ENCODE peak calls at places on chromosomes 3 and 15, in eight cellular contexts. One of them, this sample, is unnamed. For H3K36me3, the result is how much of the 10 kb centered on the place peaks cover.

GRCh38 chr15:59371458-59372351 is 966 bp downstream of the MYO1E start:
- DNase-seq in cardiac muscle cell: peak
- DNase-seq in adipocyte: peak
- DNase-seq in tibial artery: peak
- DNase-seq in endothelial cell of umbilical vein: peak
- DNase-seq in heart right ventricle: peak
- DNase-seq in RWPE2: peak
- DNase-seq in HepG2: no peak
- DNase-seq in this sample: peak

GRCh38 chr3:94799420-94800060 is 736.7 kb downstream of the NSUN3 start:
- DNase-seq in cardiac muscle cell: no peak
- DNase-seq in adipocyte: no peak
- DNase-seq in tibial artery: no peak
- DNase-seq in endothelial cell of umbilical vein: no peak
- DNase-seq in heart right ventricle: no peak
- DNase-seq in RWPE2: no peak
- DNase-seq in HepG2: no peak
- DNase-seq in this sample: no peak

GRCh38 chr15:71806452-71806931 is 3.9 kb upstream of the NR2E3 start:
- DNase-seq in cardiac muscle cell: peak
- DNase-seq in adipocyte: peak
- DNase-seq in tibial artery: no peak
- DNase-seq in endothelial cell of umbilical vein: peak
- DNase-seq in heart right ventricle: no peak
- DNase-seq in RWPE2: no peak
- DNase-seq in HepG2: no peak
- DNase-seq in this sample: no peak

GRCh38 chr3:184005981-184006507 is 11.6 kb downstream of the ABCC5 start:
- DNase-seq in cardiac muscle cell: peak
- DNase-seq in adipocyte: peak
- DNase-seq in tibial artery: peak
- DNase-seq in endothelial cell of umbilical vein: peak
- DNase-seq in heart right ventricle: peak
- DNase-seq in RWPE2: peak
- DNase-seq in HepG2: no peak
- DNase-seq in this sample: peak

GRCh38 chr3:51099794-51100542 is 285.1 kb upstream of the MANF start:
- DNase-seq in cardiac muscle cell: peak
- DNase-seq in adipocyte: peak
- DNase-seq in tibial artery: no peak
- DNase-seq in endothelial cell of umbilical vein: peak
- DNase-seq in heart right ventricle: no peak
- DNase-seq in RWPE2: no peak
- DNase-seq in HepG2: peak
- DNase-seq in this sample: peak

GRCh38 chr15:68818671-68819450 is 1.8 kb downstream of the ANP32A start:
- DNase-seq in cardiac muscle cell: peak
- DNase-seq in adipocyte: peak
- DNase-seq in tibial artery: peak
- DNase-seq in endothelial cell of umbilical vein: peak
- DNase-seq in heart right ventricle: peak
- DNase-seq in RWPE2: no peak
- DNase-seq in HepG2: peak
- DNase-seq in this sample: peak

GRCh38 chr3:188342991-188343732 is 189.2 kb downstream of the LPP start:
- DNase-seq in cardiac muscle cell: no peak
- DNase-seq in adipocyte: no peak
- DNase-seq in tibial artery: no peak
- DNase-seq in endothelial cell of umbilical vein: no peak
- DNase-seq in heart right ventricle: peak
- DNase-seq in RWPE2: no peak
- DNase-seq in HepG2: no peak
- DNase-seq in this sample: no peak

GRCh38 chr15:74563442-74563841 is 22.4 kb downstream of the ARID3B start:
- DNase-seq in cardiac muscle cell: no peak
- DNase-seq in adipocyte: no peak
- DNase-seq in tibial artery: no peak
- DNase-seq in endothelial cell of umbilical vein: no peak
- DNase-seq in heart right ventricle: no peak
- DNase-seq in RWPE2: no peak
- DNase-seq in HepG2: no peak
- DNase-seq in this sample: no peak

GRCh38 chr3:64518950-64519349 is 168.8 kb downstream of the ADAMTS9 start:
- DNase-seq in cardiac muscle cell: no peak
- DNase-seq in adipocyte: peak
- DNase-seq in tibial artery: no peak
- DNase-seq in endothelial cell of umbilical vein: no peak
- DNase-seq in heart right ventricle: no peak
- DNase-seq in RWPE2: no peak
- DNase-seq in HepG2: no peak
- DNase-seq in this sample: no peak

GRCh38 chr3:134797080-134797801 is 2.2 kb downstream of the EPHB1 start:
- DNase-seq in cardiac muscle cell: no peak
- DNase-seq in adipocyte: no peak
- DNase-seq in tibial artery: no peak
- DNase-seq in endothelial cell of umbilical vein: no peak
- DNase-seq in heart right ventricle: no peak
- DNase-seq in RWPE2: no peak
- DNase-seq in HepG2: no peak
- DNase-seq in this sample: no peak

GRCh38 chr3:175294793-175295192 is 435.7 kb downstream of the NAALADL2 start:
- DNase-seq in cardiac muscle cell: no peak
- DNase-seq in adipocyte: no peak
- DNase-seq in tibial artery: no peak
- DNase-seq in endothelial cell of umbilical vein: no peak
- DNase-seq in heart right ventricle: no peak
- DNase-seq in RWPE2: no peak
- DNase-seq in HepG2: no peak
- DNase-seq in this sample: no peak

GRCh38 chr3:99240700-99241099 is 339.2 kb upstream of the DCBLD2 start:
- DNase-seq in cardiac muscle cell: no peak
- DNase-seq in adipocyte: peak
- DNase-seq in tibial artery: no peak
- DNase-seq in endothelial cell of umbilical vein: peak
- DNase-seq in heart right ventricle: no peak
- DNase-seq in RWPE2: no peak
- DNase-seq in HepG2: no peak
- DNase-seq in this sample: no peak

GRCh38 chr15:71730277-71731144 is 79.8 kb upstream of the NR2E3 start:
- DNase-seq in cardiac muscle cell: peak
- DNase-seq in adipocyte: peak
- DNase-seq in tibial artery: no peak
- DNase-seq in endothelial cell of umbilical vein: peak
- DNase-seq in heart right ventricle: no peak
- DNase-seq in RWPE2: no peak
- DNase-seq in HepG2: peak
- DNase-seq in this sample: peak

GRCh38 chr15:40928975-40929729 is at the start of gene DLL4:
- DNase-seq in cardiac muscle cell: peak
- DNase-seq in adipocyte: peak
- DNase-seq in tibial artery: no peak
- DNase-seq in endothelial cell of umbilical vein: peak
- DNase-seq in heart right ventricle: peak
- DNase-seq in RWPE2: peak
- DNase-seq in HepG2: peak
- DNase-seq in this sample: peak

GRCh38 chr3:12557472-12558105 is 702 bp downstream of the MKRN2 start:
- DNase-seq in cardiac muscle cell: no peak
- DNase-seq in adipocyte: peak
- DNase-seq in tibial artery: no peak
- DNase-seq in endothelial cell of umbilical vein: peak
- DNase-seq in heart right ventricle: no peak
- DNase-seq in RWPE2: no peak
- DNase-seq in HepG2: peak
- DNase-seq in this sample: peak

GRCh38 chr3:183085634-183086390 is 13.5 kb downstream of the MCCC1 start:
- DNase-seq in cardiac muscle cell: peak
- DNase-seq in adipocyte: peak
- DNase-seq in tibial artery: no peak
- DNase-seq in endothelial cell of umbilical vein: no peak
- DNase-seq in heart right ventricle: no peak
- DNase-seq in RWPE2: no peak
- DNase-seq in HepG2: no peak
- DNase-seq in this sample: peak

GRCh38 chr3:38297947-38298711 is 16.0 kb downstream of the SLC22A14 start:
- DNase-seq in cardiac muscle cell: no peak
- DNase-seq in adipocyte: peak
- DNase-seq in tibial artery: no peak
- DNase-seq in endothelial cell of umbilical vein: peak
- DNase-seq in heart right ventricle: no peak
- DNase-seq in RWPE2: no peak
- DNase-seq in HepG2: no peak
- DNase-seq in this sample: no peak

GRCh38 chr15:40399370-40399769 is 6.2 kb upstream of the IVD start:
- DNase-seq in cardiac muscle cell: no peak
- DNase-seq in adipocyte: no peak
- DNase-seq in tibial artery: no peak
- DNase-seq in endothelial cell of umbilical vein: no peak
- DNase-seq in heart right ventricle: no peak
- DNase-seq in RWPE2: no peak
- DNase-seq in HepG2: no peak
- DNase-seq in this sample: no peak

GRCh38 chr3:29585368-29585767 is 304.5 kb downstream of the RBMS3 start:
- DNase-seq in cardiac muscle cell: no peak
- DNase-seq in adipocyte: no peak
- DNase-seq in tibial artery: no peak
- DNase-seq in endothelial cell of umbilical vein: no peak
- DNase-seq in heart right ventricle: no peak
- DNase-seq in RWPE2: no peak
- DNase-seq in HepG2: no peak
- DNase-seq in this sample: no peak

GRCh38 chr3:5186854-5187151 is 704 bp upstream of the EDEM1 start:
- DNase-seq in cardiac muscle cell: peak
- DNase-seq in adipocyte: peak
- DNase-seq in tibial artery: no peak
- DNase-seq in endothelial cell of umbilical vein: no peak
- DNase-seq in heart right ventricle: no peak
- DNase-seq in RWPE2: no peak
- DNase-seq in HepG2: peak
- DNase-seq in this sample: peak

GRCh38 chr3:5190147-5190791 is 2.8 kb downstream of the EDEM1 start:
- DNase-seq in cardiac muscle cell: no peak
- DNase-seq in adipocyte: no peak
- DNase-seq in tibial artery: no peak
- DNase-seq in endothelial cell of umbilical vein: no peak
- DNase-seq in heart right ventricle: no peak
- DNase-seq in RWPE2: no peak
- DNase-seq in HepG2: no peak
- DNase-seq in this sample: no peak

GRCh38 chr3:5187152-5187919 is at the start of gene EDEM1:
- DNase-seq in cardiac muscle cell: peak
- DNase-seq in adipocyte: peak
- DNase-seq in tibial artery: peak
- DNase-seq in endothelial cell of umbilical vein: peak
- DNase-seq in heart right ventricle: peak
- DNase-seq in RWPE2: peak
- DNase-seq in HepG2: peak
- DNase-seq in this sample: peak

GRCh38 chr3:5187920-5188418 is 462 bp downstream of the EDEM1 start:
- DNase-seq in cardiac muscle cell: peak
- DNase-seq in adipocyte: peak
- DNase-seq in tibial artery: peak
- DNase-seq in endothelial cell of umbilical vein: no peak
- DNase-seq in heart right ventricle: peak
- DNase-seq in RWPE2: no peak
- DNase-seq in HepG2: no peak
- DNase-seq in this sample: peak

GRCh38 chr3:5188419-5189405 is 1.2 kb downstream of the EDEM1 start:
- DNase-seq in cardiac muscle cell: peak
- DNase-seq in adipocyte: peak
- DNase-seq in tibial artery: no peak
- DNase-seq in endothelial cell of umbilical vein: peak
- DNase-seq in heart right ventricle: no peak
- DNase-seq in RWPE2: no peak
- DNase-seq in HepG2: peak
- DNase-seq in this sample: peak
- H3K36me3 ChIP-seq in cardiac muscle cell: under half
- H3K36me3 ChIP-seq in adipocyte: under half
- H3K36me3 ChIP-seq in tibial artery: under half
- H3K36me3 ChIP-seq in endothelial cell of umbilical vein: under half
- H3K36me3 ChIP-seq in heart right ventricle: under half
- H3K36me3 ChIP-seq in RWPE2: half or more
- H3K36me3 ChIP-seq in HepG2: under half
- H3K36me3 ChIP-seq in this sample: under half

GRCh38 chr15:57251308-57251707 is 125.0 kb upstream of the CGNL1 start:
- DNase-seq in cardiac muscle cell: no peak
- DNase-seq in adipocyte: peak
- DNase-seq in tibial artery: no peak
- DNase-seq in endothelial cell of umbilical vein: no peak
- DNase-seq in heart right ventricle: no peak
- DNase-seq in RWPE2: no peak
- DNase-seq in HepG2: no peak
- DNase-seq in this sample: no peak
- H3K36me3 ChIP-seq in cardiac muscle cell: under half
- H3K36me3 ChIP-seq in adipocyte: under half
- H3K36me3 ChIP-seq in tibial artery: under half
- H3K36me3 ChIP-seq in endothelial cell of umbilical vein: under half
- H3K36me3 ChIP-seq in heart right ventricle: half or more
- H3K36me3 ChIP-seq in RWPE2: under half
- H3K36me3 ChIP-seq in HepG2: under half
- H3K36me3 ChIP-seq in this sample: under half

DNA sequence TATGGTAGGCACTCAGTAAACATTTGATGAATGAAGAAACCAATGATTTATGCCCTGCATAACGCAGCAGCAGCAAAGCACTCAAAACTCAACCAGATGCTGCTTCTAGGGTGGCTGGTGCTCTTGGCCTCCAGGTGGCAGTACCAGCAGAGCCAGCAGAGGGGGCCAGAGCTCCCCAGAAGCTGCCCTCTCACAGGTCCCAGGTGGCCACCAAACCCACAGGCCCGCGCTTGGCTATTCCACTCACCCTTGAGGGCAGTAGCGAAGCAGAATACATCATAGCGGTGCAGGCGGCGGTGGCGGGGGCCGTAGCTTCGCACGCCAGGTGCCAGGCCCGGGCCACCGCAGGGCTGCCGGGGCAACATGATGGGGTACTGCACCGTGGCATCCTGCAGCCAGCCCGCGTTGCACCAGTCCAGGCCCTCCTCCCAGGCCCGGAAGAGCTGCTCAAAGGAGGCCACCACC is 16.6 kb downstream of the HAPLN3 start:
- DNase-seq in cardiac muscle cell: peak
- DNase-seq in adipocyte: peak
- DNase-seq in tibial artery: no peak
- DNase-seq in endothelial cell of umbilical vein: peak
- DNase-seq in heart right ventricle: peak
- DNase-seq in RWPE2: peak
- DNase-seq in HepG2: peak
- DNase-seq in this sample: peak
- H3K36me3 ChIP-seq in cardiac muscle cell: under half
- H3K36me3 ChIP-seq in adipocyte: under half
- H3K36me3 ChIP-seq in tibial artery: under half
- H3K36me3 ChIP-seq in endothelial cell of umbilical vein: under half
- H3K36me3 ChIP-seq in heart right ventricle: under half
- H3K36me3 ChIP-seq in RWPE2: under half
- H3K36me3 ChIP-seq in HepG2: under half
- H3K36me3 ChIP-seq in this sample: under half

DNA sequence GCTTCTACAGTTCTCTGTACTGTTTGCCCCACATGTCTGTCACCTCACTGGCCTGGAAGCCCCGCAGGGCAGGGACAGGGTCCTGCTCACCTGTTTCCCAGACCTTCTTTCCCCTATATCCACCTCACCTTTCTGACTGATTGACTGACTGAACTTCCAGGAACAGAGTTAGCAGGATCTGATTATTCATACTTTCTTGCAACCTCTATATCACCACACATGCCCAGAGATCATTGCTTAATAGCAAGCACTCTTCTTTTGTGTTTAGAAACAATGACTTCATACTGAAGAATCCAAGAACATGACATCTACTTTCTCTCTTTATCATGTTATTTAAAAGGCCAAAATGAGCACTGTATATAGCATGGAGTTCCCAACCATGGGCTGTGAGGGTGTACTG is 18.0 kb upstream of the CLEC3B start:
- DNase-seq in cardiac muscle cell: no peak
- DNase-seq in adipocyte: peak
- DNase-seq in tibial artery: no peak
- DNase-seq in endothelial cell of umbilical vein: no peak
- DNase-seq in heart right ventricle: no peak
- DNase-seq in RWPE2: no peak
- DNase-seq in HepG2: no peak
- DNase-seq in this sample: no peak
- H3K36me3 ChIP-seq in cardiac muscle cell: under half
- H3K36me3 ChIP-seq in adipocyte: under half
- H3K36me3 ChIP-seq in tibial artery: under half
- H3K36me3 ChIP-seq in endothelial cell of umbilical vein: under half
- H3K36me3 ChIP-seq in heart right ventricle: half or more
- H3K36me3 ChIP-seq in RWPE2: half or more
- H3K36me3 ChIP-seq in HepG2: under half
- H3K36me3 ChIP-seq in this sample: under half

This sample was measured in small intestine.